ENCODE peak calls at places on chromosomes 3 and 15, in six cellular contexts. K is T-helper 1 cell; P is mammary epithelial cell; J is left ventricle myocardium superior; E is effector CD4-positive, alpha-beta T cell; H is upper lobe of left lung. G is an unnamed sample.

GRCh38 chr15:43230640-43231115 is 9.9 kb upstream of the EPB42 start:
- DNase-seq in H (no peak), K (no peak), P (no peak), J (no peak), E (no peak), G (no peak)

GRCh38 chr15:58229297-58229768 is 91.2 kb downstream of the AQP9 start:
- DNase-seq in P (peak; percentile 56), J (no peak), K (no peak), E (no peak), H (no peak), G (no peak)

GRCh38 chr3:112633191-112633590 is 7.8 kb downstream of the CCDC80 start:
- DNase-seq in K (no peak), J (no peak), H (no peak), P (no peak), E (no peak), G (no peak)

GRCh38 chr3:146161725-146162047 is 702 bp upstream of the PLOD2 start:
- DNase-seq in P (no peak), E (no peak), K (no peak), H (no peak), J (peak; percentile 46), G (no peak)

GRCh38 chr3:180619723-180620122 is 17.8 kb downstream of the TTC14 start:
- DNase-seq in H (no peak), J (no peak), E (no peak), P (no peak), K (no peak), G (no peak)

GRCh38 chr3:31166249-31166885 is 271.9 kb upstream of the GADL1 start:
- DNase-seq in P (peak; percentile 50), H (no peak), K (no peak), J (no peak), E (no peak), G (no peak)

GRCh38 chr3:152357587-152357986 is 88.9 kb downstream of the MBNL1 start:
- DNase-seq in J (no peak), K (no peak), H (no peak), E (no peak), P (no peak), G (no peak)

GRCh38 chr15:35932541-35932940 is 386.6 kb upstream of the DPH6 start:
- DNase-seq in J (no peak), E (no peak), K (no peak), P (no peak), H (no peak), G (no peak)

GRCh38 chr15:58038426-58039106 is 26.9 kb downstream of the ALDH1A2 start:
- DNase-seq in E (no peak), K (no peak), J (no peak), H (no peak), P (peak; percentile 84), G (no peak)

GRCh38 chr15:35854398-35854797 is 308.4 kb upstream of the DPH6 start:
- DNase-seq in H (no peak), K (no peak), P (no peak), E (no peak), J (no peak), G (no peak)

GRCh38 chr3:115475178-115476041 is 147.9 kb upstream of the GAP43 start:
- DNase-seq in K (no peak), J (peak; percentile 48), E (no peak), H (no peak), P (no peak), G (no peak)

GRCh38 chr3:156525808-156526207 is 29.1 kb downstream of the SSR3 start:
- DNase-seq in E (no peak), J (no peak), K (no peak), P (peak; percentile 54), H (no peak), G (no peak)

GRCh38 chr15:99674279-99674678 is 59.0 kb downstream of the LYSMD4 start:
- DNase-seq in P (no peak), E (no peak), K (no peak), H (no peak), J (no peak), G (no peak)

GRCh38 chr3:22908974-22909507 is 294.1 kb upstream of the UBE2E2 start:
- DNase-seq in J (no peak), H (no peak), K (no peak), E (no peak), P (no peak), G (no peak)

G was measured in suprapubic skin.